ENCODE peak calls at places on chromosomes 11 and 22, in eight cellular contexts. Y is Right ventricle myocardium superior; M is stimulated activated memory B cell treated with anti-CD40 and anti-IgM and Interleukin-4, amounts not matched to agents 10 μg/mL and 1 μg/mL and 100 μg/mL, for 72 hours; Z is pancreas; O is T-cell; P is HepG2; H is RWPE2; R is activated CD4-positive, alpha-beta T cell treated with anti-CD3 and anti-CD28 coated beads for 36 hours. W is an unnamed sample.

GRCh38 chr11:69947059-69947771 is 128.0 kb upstream of the FGF3 start:
- ATAC-seq in P (no peak), M (no peak), H (no peak), Y (no peak), R (peak), O (no peak), Z (no peak), W (peak)

GRCh38 chr11:44944181-44944852 is 6.4 kb downstream of the TP53I11 start:
- ATAC-seq in R (no peak), M (no peak), O (no peak), P (no peak), Y (no peak), Z (no peak), H (no peak), W (no peak)

GRCh38 chr22:40498454-40499186 is 128.2 kb downstream of the SGSM3 start:
- ATAC-seq in O (no peak), P (peak), H (peak), M (no peak), R (peak), Y (peak), Z (peak), W (peak)

GRCh38 chr11:9626778-9627394 is 37.0 kb upstream of the SWAP70 start:
- ATAC-seq in O (no peak), R (no peak), P (no peak), Y (no peak), Z (no peak), M (peak), H (no peak), W (no peak)

GRCh38 chr11:131561486-131561885 is 191.1 kb downstream of the NTM start:
- ATAC-seq in M (no peak), Y (no peak), Z (no peak), R (no peak), P (no peak), O (no peak), H (no peak), W (no peak)

GRCh38 chr11:86484164-86484794 is 109.6 kb downstream of the CCDC81 start:
- ATAC-seq in R (no peak), Z (peak), O (no peak), P (peak), H (peak), Y (peak), M (no peak), W (no peak)

GRCh38 chr22:40138866-40139265 is 38.9 kb upstream of the TNRC6B start:
- ATAC-seq in R (no peak), M (no peak), Z (no peak), P (no peak), Y (no peak), H (no peak), O (no peak), W (no peak)

GRCh38 chr22:50628543-50629134 is 687 bp upstream of the ARSA start:
- ATAC-seq in P (no peak), O (peak), R (no peak), Y (peak), Z (no peak), H (no peak), M (no peak), W (no peak)

GRCh38 chr11:13009476-13009920 is 382 bp downstream of the RASSF10 start:
- ATAC-seq in P (no peak), Y (no peak), M (no peak), H (peak), Z (no peak), O (no peak), R (no peak), W (no peak)

GRCh38 chr11:35723493-35724284 is 61.1 kb downstream of the TRIM44 start:
- ATAC-seq in P (no peak), O (no peak), H (peak), R (peak), Z (peak), Y (no peak), M (no peak), W (no peak)

W was measured in activated T-helper 17 cell treated with anti-CD3 and anti-CD28 coated beads, Interleukin-2, amount 50 U/mL, for 72 hours.